ENCODE peak calls at places on chromosomes 5 and 9, in seven cellular contexts. D, F, X, T, S, L and J are unnamed samples.

GRCh38 chr9:136403915-136404800 is 4.2 kb upstream of the SNAPC4 start:
- DNase-seq in D (no peak), F (no peak), X (no peak), T (no peak), S (peak; percentile 26), L (peak; percentile 56), J (no peak)

GRCh38 chr5:168852329-168852728 is 273.2 kb upstream of the PANK3 start:
- DNase-seq in D (no peak), F (no peak), X (no peak), T (no peak), S (no peak), L (no peak), J (no peak)

GRCh38 chr9:127835930-127836586 is 18.4 kb downstream of the ENG start:
- DNase-seq in D (no peak), F (peak; percentile 88), X (no peak), T (peak; percentile 61), S (no peak), L (no peak), J (no peak)

GRCh38 chr9:3447813-3448212 is 78.0 kb downstream of the RFX3 start:
- DNase-seq in D (no peak), F (no peak), X (no peak), T (no peak), S (no peak), L (no peak), J (no peak)

GRCh38 chr5:169626779-169627178 is 10.3 kb upstream of the DOCK2 start:
- DNase-seq in D (no peak), F (no peak), X (no peak), T (no peak), S (no peak), L (no peak), J (no peak)

GRCh38 chr5:72465068-72465467 is 42.1 kb downstream of the ZNF366 start:
- DNase-seq in D (no peak), F (no peak), X (no peak), T (no peak), S (no peak), L (no peak), J (no peak)

GRCh38 chr5:139648205-139649081 is at the start of gene CXXC5:
- DNase-seq in D (no peak), F (peak; percentile 92), X (peak; percentile 94), T (peak; percentile 89), S (peak; percentile 66), L (peak; percentile 77), J (no peak)

GRCh38 chr9:80605793-80606192 is 1034.0 kb downstream of the TLE4 start:
- DNase-seq in D (no peak), F (no peak), X (no peak), T (no peak), S (no peak), L (no peak), J (no peak)

GRCh38 chr5:120419110-120419509 is 45.0 kb upstream of the PRR16 start:
- DNase-seq in D (no peak), F (no peak), X (peak; percentile 2), T (no peak), S (no peak), L (no peak), J (no peak)

GRCh38 chr9:99824378-99825157 is 2.9 kb downstream of the NR4A3 start:
- DNase-seq in D (no peak), F (peak; percentile 69), X (peak; percentile 78), T (peak; percentile 44), S (peak; percentile 72), L (peak; percentile 59), J (peak; percentile 56)

GRCh38 chr9:92188969-92189781 is 74.0 kb upstream of the SPTLC1 start:
- DNase-seq in D (no peak), F (no peak), X (no peak), T (no peak), S (no peak), L (no peak), J (no peak)

GRCh38 chr5:115274584-115274983 is 11.9 kb upstream of the PGGT1B start:
- DNase-seq in D (no peak), F (no peak), X (no peak), T (no peak), S (no peak), L (no peak), J (no peak)

GRCh38 chr9:106717686-106718085 is 145.3 kb upstream of the ZNF462 start:
- DNase-seq in D (no peak), F (no peak), X (peak; percentile 75), T (no peak), S (no peak), L (no peak), J (no peak)

GRCh38 chr5:100903036-100903887 is at the start of gene ST8SIA4:
- DNase-seq in D (no peak), F (peak; percentile 83), X (peak; percentile 94), T (peak; percentile 81), S (peak; percentile 88), L (peak; percentile 99), J (peak; percentile 95)
- H3K27ac ChIP-seq in D (no peak within 1 kb of the TSS), F (no peak within 1 kb of the TSS), X (no peak within 1 kb of the TSS), T (peak within 1 kb of the TSS; percentile 87), S (peak within 1 kb of the TSS; percentile 86), L (peak within 1 kb of the TSS; percentile 92), J (peak within 1 kb of the TSS; percentile 89)

GRCh38 chr5:93579561-93580386 is 1.2 kb downstream of the NR2F1-AS1 start:
- DNase-seq in D (no peak), F (peak; percentile 72), X (peak; percentile 69), T (peak; percentile 29), S (no peak), L (no peak), J (no peak)

GRCh38 chr5:93578813-93579560 is 2.0 kb downstream of the NR2F1-AS1 start:
- DNase-seq in D (no peak), F (peak; percentile 83), X (no peak), T (peak; percentile 22), S (no peak), L (no peak), J (no peak)

GRCh38 chr5:93577807-93578178 is 3.2 kb downstream of the NR2F1-AS1 start:
- DNase-seq in D (no peak), F (no peak), X (no peak), T (no peak), S (no peak), L (no peak), J (no peak)

GRCh38 chr5:93576994-93577575 is 3.9 kb downstream of the NR2F1-AS1 start:
- DNase-seq in D (no peak), F (no peak), X (no peak), T (no peak), S (no peak), L (no peak), J (no peak)

DNA sequence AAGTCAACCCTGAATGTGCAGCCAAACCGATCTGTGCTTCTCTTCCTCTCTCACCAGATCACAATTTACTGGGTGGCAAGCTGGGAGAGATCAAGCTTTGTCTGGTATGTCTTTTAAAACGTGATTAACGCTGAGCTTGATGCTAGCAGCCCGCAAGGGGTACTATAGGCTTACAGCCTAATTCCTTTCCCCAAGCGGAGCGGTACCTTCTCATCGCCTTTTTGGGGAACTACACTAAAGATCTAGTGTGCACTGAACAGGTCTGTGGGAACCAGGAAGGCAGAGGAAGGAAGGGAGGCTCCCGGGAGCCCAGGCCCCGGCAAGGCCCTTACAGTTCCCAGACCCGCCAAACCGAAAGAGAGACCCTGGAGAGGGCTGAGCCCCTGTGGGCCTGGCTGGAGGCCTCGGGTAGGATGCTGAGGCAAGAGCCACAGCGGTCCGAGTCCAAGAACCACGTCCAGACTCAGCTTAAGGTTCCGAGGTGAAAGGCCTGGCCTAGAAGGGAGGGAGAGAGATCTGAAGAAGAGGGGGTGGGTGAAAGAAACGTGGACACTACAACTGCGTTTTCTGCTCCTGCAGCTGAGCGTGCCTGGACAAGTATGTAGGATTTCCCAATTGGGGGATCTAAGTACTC is 2.7 kb downstream of the NR2F1-AS1 start:
- DNase-seq in D (no peak), F (no peak), X (no peak), T (no peak), S (no peak), L (no peak), J (no peak)
- H3K4me3 ChIP-seq in D (no peak overlapping the region), F (no peak overlapping the region), X (no peak overlapping the region), T (no peak overlapping the region), S (no peak overlapping the region), L (no peak overlapping the region), J (no peak overlapping the region)

GRCh38 chr5:95927927-95928723 is 33.5 kb downstream of the ELL2 start:
- DNase-seq in D (no peak), F (no peak), X (no peak), T (no peak), S (no peak), L (no peak), J (no peak)
- H3K27ac ChIP-seq in D (no peak overlapping the region), F (no peak overlapping the region), X (no peak overlapping the region), T (no peak overlapping the region), S (no peak overlapping the region), L (no peak overlapping the region), J (no peak overlapping the region)

DNA sequence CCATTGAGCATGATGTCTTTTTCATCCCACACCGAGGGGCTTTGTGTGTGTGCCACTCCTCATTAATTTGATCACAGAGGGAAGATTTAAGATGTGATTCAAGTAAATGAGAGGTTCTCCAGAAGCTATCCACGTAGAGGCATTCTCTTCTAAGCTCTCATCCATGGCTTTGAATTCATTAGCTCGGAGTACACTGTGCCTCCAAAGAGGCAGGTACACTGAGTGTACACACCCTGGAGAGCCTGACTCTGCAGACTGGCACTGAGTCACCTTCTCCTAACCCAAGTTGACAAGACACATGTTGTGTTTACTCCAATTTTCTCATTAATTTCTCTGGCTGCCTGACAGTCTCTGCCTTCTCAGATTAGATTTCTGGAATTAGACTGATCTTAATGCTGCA is 45.5 kb downstream of the MFAP3 start:
- DNase-seq in D (no peak), F (no peak), X (no peak), T (no peak), S (no peak), L (no peak), J (no peak)
- H3K4me3 ChIP-seq in D (no peak overlapping the region), F (no peak overlapping the region), X (no peak overlapping the region), T (no peak overlapping the region), S (no peak overlapping the region), L (no peak overlapping the region), J (no peak overlapping the region)

DNA sequence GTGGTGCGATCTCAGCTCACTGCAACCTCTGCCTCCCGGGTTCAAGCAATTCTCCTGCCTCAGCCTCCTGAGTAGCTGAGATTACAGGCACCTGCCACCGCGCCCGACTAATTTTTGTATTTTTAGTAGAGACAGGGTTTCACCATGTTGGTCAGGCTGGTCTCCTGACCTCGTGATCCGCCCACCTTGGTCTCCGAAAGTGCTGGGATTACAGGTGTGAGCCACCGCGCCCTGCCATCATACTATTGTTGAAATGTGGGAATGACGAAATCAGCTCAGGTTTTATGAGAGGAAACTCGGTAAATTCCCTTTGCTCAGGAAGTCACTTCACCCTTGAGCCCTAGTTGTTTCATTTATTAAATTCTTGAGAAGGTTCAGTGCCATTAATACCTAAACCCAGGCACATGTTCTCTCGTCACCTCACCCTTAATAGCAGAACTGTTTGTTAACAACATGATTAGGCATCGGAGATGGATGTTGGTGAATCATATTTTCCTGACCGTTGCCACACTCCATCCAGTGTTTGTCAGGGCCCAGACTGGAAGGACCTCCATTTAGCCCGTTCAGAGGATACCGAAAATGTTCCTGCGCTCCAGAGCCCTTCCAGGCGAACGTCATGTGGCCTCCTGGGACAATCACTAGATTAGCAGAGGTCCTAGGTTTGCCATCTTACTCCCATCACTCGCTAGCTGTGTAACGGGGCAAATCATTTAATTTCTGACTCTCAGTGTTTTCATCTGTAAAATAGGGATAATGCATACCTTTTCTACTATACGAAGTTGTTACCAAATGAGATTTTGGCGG is 20.0 kb upstream of the CREBRF start:
- DNase-seq in D (no peak), F (no peak), X (no peak), T (no peak), S (no peak), L (peak; percentile 29), J (no peak)
- H3K27ac ChIP-seq in D (no peak overlapping the region), F (peak overlapping the region; percentile 6), X (no peak overlapping the region), T (peak overlapping the region; percentile 70), S (no peak overlapping the region), L (peak overlapping the region; percentile 80), J (peak overlapping the region; percentile 71)